ENCODE peak calls at places on chromosomes 1 and 21, in eight cellular contexts. One of them, this sample, is unnamed.

GRCh38 chr21:37670883-37671282 is 245.4 kb downstream of the KCNJ6 start:
- DNase-seq in colonic mucosa: no peak
- DNase-seq in heart left ventricle: no peak
- DNase-seq in mammary epithelial cell: peak
- DNase-seq in neural progenitor cell: no peak
- DNase-seq in thoracic aorta: no peak
- DNase-seq in BJ: no peak
- DNase-seq in CD8-positive, alpha-beta T cell: no peak
- DNase-seq in this sample: no peak

GRCh38 chr1:7315316-7315715 is 455.8 kb upstream of the VAMP3 start:
- DNase-seq in BJ: no peak
- DNase-seq in mammary epithelial cell: no peak
- DNase-seq in CD8-positive, alpha-beta T cell: no peak
- DNase-seq in heart left ventricle: no peak
- DNase-seq in neural progenitor cell: no peak
- DNase-seq in thoracic aorta: no peak
- DNase-seq in colonic mucosa: no peak
- DNase-seq in this sample: no peak

GRCh38 chr1:9717193-9718005 is 65.9 kb downstream of the PIK3CD start:
- DNase-seq in CD8-positive, alpha-beta T cell: peak
- DNase-seq in BJ: no peak
- DNase-seq in thoracic aorta: no peak
- DNase-seq in colonic mucosa: peak
- DNase-seq in neural progenitor cell: no peak
- DNase-seq in mammary epithelial cell: no peak
- DNase-seq in heart left ventricle: peak
- DNase-seq in this sample: peak

GRCh38 chr1:174433451-174433850 is 14.3 kb upstream of the GPR52 start:
- DNase-seq in BJ: peak
- DNase-seq in colonic mucosa: no peak
- DNase-seq in neural progenitor cell: no peak
- DNase-seq in thoracic aorta: no peak
- DNase-seq in heart left ventricle: no peak
- DNase-seq in mammary epithelial cell: peak
- DNase-seq in CD8-positive, alpha-beta T cell: no peak
- DNase-seq in this sample: no peak

GRCh38 chr1:151905070-151905442 is 4.3 kb downstream of the THEM4 start:
- DNase-seq in heart left ventricle: no peak
- DNase-seq in BJ: no peak
- DNase-seq in thoracic aorta: no peak
- DNase-seq in mammary epithelial cell: no peak
- DNase-seq in colonic mucosa: no peak
- DNase-seq in CD8-positive, alpha-beta T cell: no peak
- DNase-seq in neural progenitor cell: no peak
- DNase-seq in this sample: no peak

GRCh38 chr1:21663251-21663950 is 5.8 kb downstream of the RAP1GAP start:
- DNase-seq in thoracic aorta: no peak
- DNase-seq in BJ: no peak
- DNase-seq in colonic mucosa: no peak
- DNase-seq in heart left ventricle: peak
- DNase-seq in neural progenitor cell: no peak
- DNase-seq in CD8-positive, alpha-beta T cell: no peak
- DNase-seq in mammary epithelial cell: no peak
- DNase-seq in this sample: no peak

GRCh38 chr1:3170566-3171453 is 101.8 kb downstream of the PRDM16 start:
- DNase-seq in BJ: no peak
- DNase-seq in mammary epithelial cell: no peak
- DNase-seq in thoracic aorta: peak
- DNase-seq in neural progenitor cell: peak
- DNase-seq in colonic mucosa: peak
- DNase-seq in CD8-positive, alpha-beta T cell: no peak
- DNase-seq in heart left ventricle: peak
- DNase-seq in this sample: peak

GRCh38 chr21:41953249-41953830 is 478 bp downstream of the C2CD2 start:
- DNase-seq in CD8-positive, alpha-beta T cell: no peak
- DNase-seq in colonic mucosa: no peak
- DNase-seq in thoracic aorta: no peak
- DNase-seq in heart left ventricle: no peak
- DNase-seq in neural progenitor cell: peak
- DNase-seq in mammary epithelial cell: peak
- DNase-seq in BJ: no peak
- DNase-seq in this sample: peak

DNA sequence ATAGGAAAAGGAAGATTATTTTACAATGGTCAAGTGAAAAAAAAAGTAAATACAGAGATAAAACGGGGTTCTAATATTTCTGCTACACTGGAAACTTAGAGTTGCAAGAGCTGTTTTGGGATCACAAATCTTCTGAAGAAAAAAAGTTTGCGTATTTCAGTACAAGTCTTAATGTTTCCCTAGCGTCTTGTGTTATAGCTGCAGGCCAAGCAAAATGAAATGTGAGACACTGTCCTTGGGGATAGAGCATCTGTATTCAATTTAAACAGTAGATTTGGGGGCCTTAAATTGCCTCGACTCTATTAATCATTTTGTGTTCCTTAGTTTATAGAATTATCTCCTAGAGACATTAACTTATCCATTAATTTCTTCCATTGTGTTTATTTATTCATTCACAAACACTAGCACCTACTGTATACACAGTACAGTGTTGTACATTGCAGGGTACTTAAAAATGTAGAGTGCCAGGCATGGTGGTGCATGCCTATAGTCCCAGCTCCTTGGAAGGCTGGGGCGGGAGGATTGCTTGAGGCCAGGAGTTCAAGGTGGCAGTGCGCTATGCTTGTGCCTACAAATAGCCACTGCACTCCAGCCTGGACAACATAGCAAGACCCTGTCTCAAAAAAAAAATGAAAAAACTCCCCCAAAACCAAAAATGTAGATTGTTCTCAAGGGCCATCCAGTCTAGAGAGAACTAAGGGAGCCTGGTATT is 7.9 kb downstream of the DISC1 start:
- DNase-seq in colonic mucosa: no peak
- DNase-seq in heart left ventricle: no peak
- DNase-seq in BJ: no peak
- DNase-seq in neural progenitor cell: no peak
- DNase-seq in mammary epithelial cell: no peak
- DNase-seq in thoracic aorta: no peak
- DNase-seq in CD8-positive, alpha-beta T cell: no peak
- DNase-seq in this sample: no peak
- H3K4me3 ChIP-seq in colonic mucosa: no peak
- H3K4me3 ChIP-seq in heart left ventricle: no peak
- H3K4me3 ChIP-seq in BJ: no peak
- H3K4me3 ChIP-seq in neural progenitor cell: no peak
- H3K4me3 ChIP-seq in mammary epithelial cell: no peak
- H3K4me3 ChIP-seq in thoracic aorta: no peak
- H3K4me3 ChIP-seq in CD8-positive, alpha-beta T cell: no peak
- H3K4me3 ChIP-seq in this sample: no peak

DNA sequence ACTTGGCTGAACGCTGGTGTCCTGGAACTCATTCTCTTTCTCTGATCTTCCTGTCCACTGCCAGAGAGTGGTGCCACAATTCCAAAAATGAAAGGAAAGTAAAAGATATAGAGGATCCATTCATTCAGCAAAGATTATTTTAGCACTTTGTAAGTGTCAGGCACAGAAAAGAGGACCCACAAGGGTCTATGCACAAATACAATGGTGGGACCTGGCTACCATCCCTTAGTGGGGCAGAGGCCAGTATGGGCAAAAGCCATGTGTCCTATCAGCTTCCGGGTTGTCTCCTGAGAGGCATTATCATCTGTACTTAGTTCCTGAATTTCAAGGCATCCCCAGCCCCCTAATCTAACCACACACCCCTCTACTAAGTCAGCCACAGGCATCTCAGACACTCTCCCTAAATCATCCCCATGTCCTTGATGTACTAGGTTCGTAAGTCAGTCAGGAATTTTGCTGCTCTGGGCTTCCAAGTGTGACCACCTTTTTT is 19.0 kb downstream of the SSR2 start:
- DNase-seq in BJ: no peak
- DNase-seq in thoracic aorta: no peak
- DNase-seq in neural progenitor cell: no peak
- DNase-seq in CD8-positive, alpha-beta T cell: no peak
- DNase-seq in mammary epithelial cell: no peak
- DNase-seq in heart left ventricle: no peak
- DNase-seq in colonic mucosa: peak
- DNase-seq in this sample: peak
- TF ChIP-seq CTCF in BJ: no peak
- TF ChIP-seq CTCF in thoracic aorta: no peak
- TF ChIP-seq CTCF in neural progenitor cell: no peak
- TF ChIP-seq CTCF in CD8-positive, alpha-beta T cell: no peak
- TF ChIP-seq CTCF in mammary epithelial cell: no peak
- TF ChIP-seq CTCF in heart left ventricle: no peak
- TF ChIP-seq CTCF in colonic mucosa: no peak
- TF ChIP-seq CTCF in this sample: no peak

DNA sequence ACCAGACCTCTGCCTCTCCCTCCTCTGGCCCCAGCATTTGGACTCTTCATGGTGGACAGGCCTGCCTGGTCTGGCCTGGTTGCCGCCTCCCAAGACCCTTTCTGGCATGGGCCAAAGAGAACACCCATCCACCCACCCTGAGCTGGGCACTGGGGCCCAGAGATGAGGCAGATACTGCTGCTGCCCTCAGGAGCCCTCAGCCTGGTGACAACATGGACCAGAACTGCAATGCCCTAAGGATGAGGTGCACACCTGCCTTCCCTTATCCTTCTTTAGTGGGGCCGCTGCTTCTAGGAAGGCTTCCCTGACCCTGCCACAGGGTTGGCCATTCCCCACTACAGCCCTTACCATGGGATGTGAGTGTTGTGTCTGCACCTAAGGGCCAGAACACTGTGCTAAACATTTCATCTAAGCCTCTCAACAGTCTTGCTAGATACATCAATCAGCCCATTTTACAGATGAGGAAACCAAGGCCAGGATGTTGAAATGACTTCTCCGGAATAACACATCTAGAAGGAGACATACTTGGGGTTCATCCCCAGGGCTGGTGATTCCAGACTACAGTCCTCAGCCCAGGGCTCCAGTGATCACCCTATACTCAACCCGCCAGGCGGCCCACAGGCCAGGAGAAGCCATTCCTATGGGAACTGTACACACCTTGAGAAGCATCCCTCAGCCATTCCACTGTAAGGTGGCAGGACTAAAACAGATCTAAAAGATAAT is 119.7 kb downstream of the GLIS1 start:
- DNase-seq in heart left ventricle: peak
- DNase-seq in thoracic aorta: no peak
- DNase-seq in mammary epithelial cell: no peak
- DNase-seq in CD8-positive, alpha-beta T cell: no peak
- DNase-seq in colonic mucosa: no peak
- DNase-seq in BJ: no peak
- DNase-seq in neural progenitor cell: no peak
- DNase-seq in this sample: no peak
- H3K4me3 ChIP-seq in heart left ventricle: no peak
- H3K4me3 ChIP-seq in thoracic aorta: no peak
- H3K4me3 ChIP-seq in mammary epithelial cell: no peak
- H3K4me3 ChIP-seq in CD8-positive, alpha-beta T cell: no peak
- H3K4me3 ChIP-seq in colonic mucosa: no peak
- H3K4me3 ChIP-seq in BJ: no peak
- H3K4me3 ChIP-seq in neural progenitor cell: no peak
- H3K4me3 ChIP-seq in this sample: no peak

GRCh38 chr1:64966158-64966963 is at the start of gene JAK1:
- DNase-seq in colonic mucosa: peak
- DNase-seq in BJ: no peak
- DNase-seq in mammary epithelial cell: peak
- DNase-seq in thoracic aorta: peak
- DNase-seq in CD8-positive, alpha-beta T cell: peak
- DNase-seq in neural progenitor cell: peak
- DNase-seq in heart left ventricle: peak
- DNase-seq in this sample: peak

GRCh38 chr1:64973061-64973647 is 6.8 kb upstream of the JAK1 start:
- DNase-seq in mammary epithelial cell: no peak
- DNase-seq in CD8-positive, alpha-beta T cell: no peak
- DNase-seq in colonic mucosa: no peak
- DNase-seq in BJ: no peak
- DNase-seq in neural progenitor cell: no peak
- DNase-seq in thoracic aorta: no peak
- DNase-seq in heart left ventricle: no peak
- DNase-seq in this sample: no peak

GRCh38 chr1:64965239-64966157 is 851 bp downstream of the JAK1 start:
- DNase-seq in colonic mucosa: peak
- DNase-seq in BJ: no peak
- DNase-seq in mammary epithelial cell: peak
- DNase-seq in CD8-positive, alpha-beta T cell: peak
- DNase-seq in heart left ventricle: peak
- DNase-seq in neural progenitor cell: peak
- DNase-seq in thoracic aorta: peak
- DNase-seq in this sample: peak

GRCh38 chr1:64967381-64967780 is 1.0 kb upstream of the JAK1 start:
- DNase-seq in heart left ventricle: no peak
- DNase-seq in BJ: no peak
- DNase-seq in colonic mucosa: peak
- DNase-seq in mammary epithelial cell: no peak
- DNase-seq in thoracic aorta: no peak
- DNase-seq in neural progenitor cell: peak
- DNase-seq in CD8-positive, alpha-beta T cell: no peak
- DNase-seq in this sample: peak

GRCh38 chr1:64969305-64970066 is 3.1 kb upstream of the JAK1 start:
- DNase-seq in mammary epithelial cell: no peak
- DNase-seq in colonic mucosa: no peak
- DNase-seq in heart left ventricle: no peak
- DNase-seq in BJ: no peak
- DNase-seq in thoracic aorta: no peak
- DNase-seq in neural progenitor cell: no peak
- DNase-seq in CD8-positive, alpha-beta T cell: no peak
- DNase-seq in this sample: no peak
- TF ChIP-seq CTCF in mammary epithelial cell: no peak
- TF ChIP-seq CTCF in colonic mucosa: no peak
- TF ChIP-seq CTCF in heart left ventricle: no peak
- TF ChIP-seq CTCF in BJ: no peak
- TF ChIP-seq CTCF in thoracic aorta: no peak
- TF ChIP-seq CTCF in neural progenitor cell: no peak
- TF ChIP-seq CTCF in CD8-positive, alpha-beta T cell: no peak
- TF ChIP-seq CTCF in this sample: no peak

DNA sequence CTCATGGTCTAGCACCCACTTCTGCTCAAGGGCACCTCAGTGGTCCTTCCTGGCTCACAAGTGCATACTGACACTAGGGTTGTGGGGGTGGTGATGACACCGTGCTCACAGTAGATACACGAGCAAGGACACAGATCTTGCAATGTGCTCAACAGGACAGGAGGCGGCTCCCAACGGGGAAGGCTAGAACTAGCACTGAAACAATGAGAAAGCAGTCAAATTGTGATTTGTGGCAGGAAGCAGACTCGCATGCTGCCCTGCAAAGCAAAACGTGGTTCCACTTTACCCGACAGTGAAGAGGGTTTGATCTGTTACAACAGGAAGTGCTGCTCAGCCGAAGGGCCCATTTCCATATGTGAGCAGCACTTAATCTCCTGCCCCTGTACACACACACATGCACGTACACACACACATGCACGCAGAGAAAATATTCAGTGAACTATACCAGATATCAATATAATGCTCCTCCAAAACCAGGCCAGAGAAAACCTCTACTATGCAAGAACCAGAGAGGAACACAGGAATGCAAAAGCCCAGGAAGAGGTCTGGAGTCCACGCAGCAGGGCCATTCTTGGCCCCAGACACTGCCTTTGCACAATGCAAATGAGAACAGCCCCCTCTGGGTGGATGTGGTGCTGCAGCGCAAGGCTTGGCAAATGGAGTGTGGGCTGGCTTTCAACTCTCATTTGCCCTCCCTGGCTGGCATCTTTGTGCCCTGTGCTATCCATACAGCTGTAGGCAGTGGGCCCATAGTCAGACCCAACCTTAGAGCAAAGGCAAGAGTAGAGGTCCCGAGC is 47.1 kb downstream of the KANK4 start:
- DNase-seq in neural progenitor cell: peak
- DNase-seq in mammary epithelial cell: no peak
- DNase-seq in colonic mucosa: no peak
- DNase-seq in heart left ventricle: no peak
- DNase-seq in BJ: no peak
- DNase-seq in thoracic aorta: no peak
- DNase-seq in CD8-positive, alpha-beta T cell: no peak
- DNase-seq in this sample: no peak
- H3K4me3 ChIP-seq in neural progenitor cell: no peak
- H3K4me3 ChIP-seq in mammary epithelial cell: no peak
- H3K4me3 ChIP-seq in colonic mucosa: no peak
- H3K4me3 ChIP-seq in heart left ventricle: no peak
- H3K4me3 ChIP-seq in BJ: no peak
- H3K4me3 ChIP-seq in thoracic aorta: no peak
- H3K4me3 ChIP-seq in CD8-positive, alpha-beta T cell: no peak
- H3K4me3 ChIP-seq in this sample: no peak

This sample was measured in mucosa of descending colon.